ENCODE peak calls at places on chromosomes 2 and 18, in four cellular contexts. W is K562, E is WTC11, H is HepG2. V is an unnamed sample.

GRCh38 chr2:203824057-203824456 is 43.5 kb upstream of the CTLA4 start:
- DNase-seq in W (no peak), H (no peak), E (no peak), V (no peak)

GRCh38 chr18:45663646-45664045 is 48.4 kb downstream of the SLC14A2 start:
- DNase-seq in E (no peak), H (no peak), W (no peak), V (no peak)

GRCh38 chr2:3105814-3106569 is 271.6 kb downstream of the EIPR1 start:
- DNase-seq in E (no peak), H (no peak), W (no peak), V (no peak)

GRCh38 chr18:72502671-72503431 is 41.3 kb downstream of the CBLN2 start:
- DNase-seq in E (no peak), H (no peak), W (no peak), V (no peak)

GRCh38 chr18:62870643-62871042 is 155.3 kb downstream of the PHLPP1 start:
- DNase-seq in H (no peak), W (no peak), E (no peak), V (no peak)

GRCh38 chr18:61738488-61738887 is 154.3 kb downstream of the RNF152 start:
- DNase-seq in W (no peak), E (no peak), H (no peak), V (no peak)

GRCh38 chr2:215505044-215505786 is 69.3 kb upstream of the FN1 start:
- DNase-seq in W (peak), E (no peak), H (peak), V (no peak)

GRCh38 chr18:42977982-42978595 is 137.4 kb downstream of the RIT2 start:
- DNase-seq in H (no peak), E (no peak), W (no peak), V (no peak)

GRCh38 chr18:46660955-46661749 is 4.1 kb upstream of the LOXHD1 start:
- DNase-seq in W (no peak), E (peak), H (peak), V (peak)

GRCh38 chr2:100744589-100744988 is 75.3 kb upstream of the NPAS2 start:
- DNase-seq in H (peak), E (no peak), W (no peak), V (no peak)

GRCh38 chr2:53672881-53673522 is 94.6 kb upstream of the CHAC2 start:
- DNase-seq in E (no peak), H (no peak), W (no peak), V (no peak)

GRCh38 chr2:240229603-240230423 is 89.4 kb upstream of the OTOS start:
- DNase-seq in E (no peak), H (no peak), W (no peak), V (no peak)

GRCh38 chr2:162220438-162220837 is 22.8 kb downstream of the FAP start:
- DNase-seq in H (no peak), W (no peak), E (no peak), V (no peak)

GRCh38 chr18:6401687-6402086 is 13.0 kb downstream of the L3MBTL4 start:
- DNase-seq in E (peak), W (no peak), H (no peak), V (peak)

GRCh38 chr2:102258386-102259074 is 52.8 kb upstream of the IL1RL1 start:
- DNase-seq in H (no peak), W (no peak), E (no peak), V (no peak)

GRCh38 chr2:240561325-240561971 is 1.3 kb downstream of the DUSP28 start:
- DNase-seq in H (no peak), E (no peak), W (no peak), V (no peak)

GRCh38 chr2:98556634-98557033 is 51.7 kb downstream of the COA5 start:
- DNase-seq in H (no peak), W (no peak), E (no peak), V (no peak)

GRCh38 chr2:239748811-239749210 is 276.3 kb downstream of the NDUFA10 start:
- DNase-seq in W (no peak), E (no peak), H (no peak), V (no peak)

GRCh38 chr2:197137826-197138480 is 172.6 kb downstream of the ANKRD44 start:
- DNase-seq in W (no peak), H (no peak), E (no peak), V (no peak)

GRCh38 chr2:223586261-223586660 is 15.9 kb downstream of the SCG2 start:
- DNase-seq in W (no peak), E (no peak), H (no peak), V (no peak)

GRCh38 chr2:14516844-14517243 is 115.7 kb upstream of the LRATD1 start:
- DNase-seq in E (no peak), H (no peak), W (no peak), V (no peak)

GRCh38 chr2:44242929-44243328 is 32.4 kb upstream of the SLC3A1 start:
- DNase-seq in W (no peak), E (no peak), H (no peak), V (no peak)

GRCh38 chr2:177598321-177598922 is 205.8 kb downstream of the AGPS start:
- DNase-seq in H (no peak), E (no peak), W (no peak), V (peak)

GRCh38 chr2:177600917-177601316 is 208.3 kb downstream of the AGPS start:
- DNase-seq in E (no peak), H (no peak), W (no peak), V (no peak)

GRCh38 chr2:177597759-177598158 is 205.2 kb downstream of the AGPS start:
- DNase-seq in H (no peak), W (no peak), E (no peak), V (peak)

GRCh38 chr2:177599072-177599688 is 206.6 kb downstream of the AGPS start:
- DNase-seq in H (peak), W (no peak), E (no peak), V (no peak)

DNA sequence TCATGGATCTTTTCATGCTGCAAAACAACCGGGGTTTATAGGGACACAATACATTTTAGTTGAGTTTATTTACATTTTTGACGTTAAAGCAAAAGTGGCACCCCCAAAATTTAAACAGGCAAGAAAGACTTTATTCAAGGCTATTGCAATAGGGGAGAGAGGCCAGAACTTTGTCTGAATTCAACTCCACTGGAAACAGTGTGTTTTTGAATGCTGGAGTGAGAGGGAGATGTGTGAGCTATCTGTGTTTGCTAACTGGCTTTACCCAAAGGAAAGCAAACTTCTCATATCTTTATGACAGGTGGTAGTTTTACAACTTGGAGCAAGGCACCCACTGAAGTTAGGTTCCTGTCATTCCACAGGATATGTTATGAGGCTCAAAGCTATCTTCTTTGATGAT is 207.4 kb downstream of the AGPS start:
- DNase-seq in H (peak), E (no peak), W (no peak), V (no peak)
- TF ChIP-seq ELF4 in H (peak), E (no peak), W (no peak), V (no peak)

GRCh38 chr2:8550932-8551621 is 130.8 kb upstream of the ID2 start:
- DNase-seq in W (no peak), H (no peak), E (no peak), V (no peak)
- TF ChIP-seq ELF4 in W (no peak), H (no peak), E (no peak), V (no peak)

GRCh38 chr2:62550466-62550865 is 44.5 kb upstream of the TMEM17 start:
- DNase-seq in W (no peak), H (no peak), E (no peak), V (no peak)

GRCh38 chr2:62545261-62545660 is 39.3 kb upstream of the TMEM17 start:
- DNase-seq in E (no peak), H (no peak), W (no peak), V (no peak)

GRCh38 chr2:62547849-62548248 is 41.9 kb upstream of the TMEM17 start:
- DNase-seq in W (no peak), E (no peak), H (no peak), V (no peak)
- TF ChIP-seq ELF4 in W (no peak), E (no peak), H (no peak), V (no peak)

GRCh38 chr18:48310353-48310752 is 98.8 kb downstream of the ZBTB7C start:
- DNase-seq in W (no peak), H (no peak), E (no peak), V (no peak)
- TF ChIP-seq ELF4 in W (no peak), H (no peak), E (no peak), V (no peak)

DNA sequence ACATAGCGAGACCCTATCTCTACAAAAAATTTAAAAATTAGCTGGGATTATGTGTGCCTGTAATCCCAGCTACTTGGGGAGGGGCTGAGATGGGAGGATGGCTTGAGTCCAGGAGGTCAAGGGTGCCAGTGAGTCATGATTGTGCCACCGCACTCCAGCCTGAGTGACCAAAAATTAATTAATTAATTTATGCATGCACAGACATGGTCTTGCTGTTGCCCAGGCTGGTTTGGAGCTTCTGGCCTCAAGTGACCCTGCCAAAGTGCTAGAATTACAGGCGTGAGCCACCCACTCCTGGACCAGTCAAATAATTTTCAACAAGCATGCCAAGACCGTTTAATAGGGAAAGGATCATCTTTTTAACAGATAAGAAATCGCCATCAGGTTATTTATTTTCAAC is 57.7 kb upstream of the TFCP2L1 start:
- DNase-seq in H (no peak), W (no peak), E (no peak), V (no peak)
- TF ChIP-seq ELF4 in H (no peak), W (no peak), E (no peak), V (no peak)

DNA sequence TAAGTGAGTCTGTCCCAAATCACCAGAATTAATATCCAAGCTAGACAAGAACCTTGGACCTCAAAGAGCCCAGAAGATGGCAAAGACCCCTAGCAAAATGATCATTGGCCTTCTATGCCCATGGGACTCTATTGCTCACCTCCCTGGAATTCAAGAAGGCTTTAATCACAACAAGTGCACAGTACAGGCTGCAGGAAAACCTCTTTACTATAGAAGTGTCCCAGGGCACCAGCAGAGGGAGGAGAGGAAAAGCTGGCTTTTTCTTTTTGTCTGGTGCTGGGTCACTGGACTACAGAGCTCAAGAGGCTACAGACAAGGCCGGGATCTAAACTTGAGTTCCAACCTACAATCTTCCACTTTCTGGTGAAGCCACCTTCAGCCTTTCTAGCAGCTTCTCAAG is 88.3 kb upstream of the PPP1CB start:
- DNase-seq in H (peak), W (no peak), E (no peak), V (no peak)
- TF ChIP-seq ELF4 in H (no peak), W (no peak), E (no peak), V (no peak)

GRCh38 chr18:24168496-24168895 is 29.6 kb downstream of the CABYR start:
- DNase-seq in H (no peak), W (no peak), E (no peak), V (no peak)
- TF ChIP-seq ELF4 in H (no peak), W (no peak), E (no peak), V (no peak)

GRCh38 chr2:138648606-138649005 is 131.6 kb downstream of the NXPH2 start:
- DNase-seq in E (no peak), H (no peak), W (no peak), V (no peak)
- TF ChIP-seq ELF4 in E (no peak), H (no peak), W (no peak), V (no peak)

GRCh38 chr2:195646424-195646823 is 10.6 kb upstream of the SLC39A10 start:
- DNase-seq in E (peak), W (peak), H (no peak), V (no peak)
- TF ChIP-seq ELF4 in E (no peak), W (no peak), H (no peak), V (no peak)